ENCODE peak calls at places on chromosomes 6 and 20, in four cellular contexts. I is amygdala, G is fibroblast of the aortic adventitia, M is GM23248. O is an unnamed sample.

GRCh38 chr6:104286641-104287040 is 573.1 kb downstream of the HACE1 start:
- DNase-seq in I (no peak), G (no peak), M (no peak), O (no peak)

GRCh38 chr20:8930691-8931090 is 138.2 kb upstream of the PLCB4 start:
- DNase-seq in I (no peak), G (no peak), M (peak), O (no peak)

GRCh38 chr6:35309611-35310264 is 12.1 kb downstream of the DEF6 start:
- DNase-seq in I (no peak), G (no peak), M (no peak), O (no peak)

GRCh38 chr6:132053523-132053922 is 102.4 kb upstream of the CCN2 start:
- DNase-seq in I (no peak), G (peak), M (peak), O (no peak)

GRCh38 chr6:114304304-114304887 is 38.4 kb downstream of the HS3ST5 start:
- DNase-seq in I (no peak), G (peak), M (peak), O (no peak)

GRCh38 chr6:47455533-47456209 is 21.9 kb upstream of the CD2AP start:
- DNase-seq in I (no peak), G (no peak), M (no peak), O (no peak)

GRCh38 chr6:14739830-14740229 is 506.0 kb upstream of the JARID2 start:
- DNase-seq in I (no peak), G (no peak), M (no peak), O (no peak)

GRCh38 chr20:20637998-20638397 is 74.4 kb downstream of the RALGAPA2 start:
- DNase-seq in I (no peak), G (no peak), M (no peak), O (no peak)

GRCh38 chr6:111564482-111564945 is 41.2 kb downstream of the TRAF3IP2 start:
- DNase-seq in I (no peak), G (peak), M (peak), O (no peak)

GRCh38 chr6:17650910-17651309 is 50.8 kb downstream of the FAM8A1 start:
- DNase-seq in I (no peak), G (no peak), M (no peak), O (no peak)

GRCh38 chr20:17871181-17871580 is 97.4 kb downstream of the SNX5 start:
- DNase-seq in I (no peak), G (no peak), M (peak), O (no peak)

GRCh38 chr6:166007349-166008263 is 160.0 kb downstream of the TBXT start:
- DNase-seq in I (no peak), G (peak), M (peak), O (no peak)

GRCh38 chr6:105484238-105485161 is 81.6 kb upstream of the PREP start:
- DNase-seq in I (no peak), G (peak), M (peak), O (no peak)

GRCh38 chr20:35240914-35241293 is 14.4 kb downstream of the MMP24 start:
- DNase-seq in I (no peak), G (no peak), M (peak), O (no peak)

GRCh38 chr6:158865769-158866168 is 46.6 kb upstream of the EZR start:
- DNase-seq in I (no peak), G (no peak), M (no peak), O (no peak)

GRCh38 chr6:292506-293184 is 358 bp downstream of the DUSP22 start:
- DNase-seq in I (no peak), G (peak), M (peak), O (peak)

GRCh38 chr20:62069741-62070216 is 4.1 kb upstream of the TAF4 start:
- DNase-seq in I (no peak), G (peak), M (peak), O (no peak)

GRCh38 chr6:40523505-40524172 is 63.5 kb downstream of the LRFN2 start:
- DNase-seq in I (no peak), G (no peak), M (no peak), O (no peak)

GRCh38 chr6:163490826-163491577 is 76.5 kb downstream of the QKI start:
- DNase-seq in I (no peak), G (peak), M (peak), O (no peak)

GRCh38 chr6:5202941-5203340 is 57.8 kb downstream of the LYRM4 start:
- DNase-seq in I (no peak), G (no peak), M (no peak), O (no peak)

GRCh38 chr6:102619585-102619984 is 1226.1 kb downstream of the GRIK2 start:
- DNase-seq in I (no peak), G (peak), M (peak), O (no peak)

GRCh38 chr6:155314773-155315515 is 660 bp upstream of the TFB1M start:
- DNase-seq in I (peak), G (peak), M (peak), O (peak)

GRCh38 chr20:31494131-31494530 is 19.0 kb downstream of the REM1 start:
- DNase-seq in I (no peak), G (peak), M (peak), O (no peak)

GRCh38 chr6:18362058-18362561 is 25.0 kb upstream of the RNF144B start:
- DNase-seq in I (no peak), G (peak), M (peak), O (no peak)

GRCh38 chr6:166402582-166403277 is 20.0 kb upstream of the MPC1 start:
- DNase-seq in I (no peak), G (peak), M (peak), O (no peak)

GRCh38 chr6:89950879-89951391 is 56.7 kb downstream of the GJA10 start:
- DNase-seq in I (no peak), G (no peak), M (no peak), O (no peak)

GRCh38 chr6:26030716-26031115 is 56.5 kb upstream of the HFE start:
- DNase-seq in I (no peak), G (no peak), M (no peak), O (no peak)

GRCh38 chr6:156437084-156437879 is 339.9 kb upstream of the ARID1B start:
- DNase-seq in I (no peak), G (no peak), M (no peak), O (no peak)

GRCh38 chr20:6731951-6732580 is 35.4 kb upstream of the BMP2 start:
- DNase-seq in I (peak), G (no peak), M (no peak), O (no peak)

GRCh38 chr6:4797590-4797989 is 21.4 kb downstream of the CDYL start:
- DNase-seq in I (no peak), G (no peak), M (peak), O (no peak)

GRCh38 chr6:148550569-148550968 is 196.3 kb upstream of the UST start:
- DNase-seq in I (no peak), G (no peak), M (no peak), O (no peak)

GRCh38 chr20:55172310-55173002 is 697.1 kb downstream of the DOK5 start:
- DNase-seq in I (no peak), G (no peak), M (no peak), O (no peak)

GRCh38 chr6:121826156-121826810 is 390.8 kb downstream of the GJA1 start:
- DNase-seq in I (no peak), G (peak), M (peak), O (no peak)

GRCh38 chr6:107196143-107196542 is 80.8 kb upstream of the BEND3 start:
- DNase-seq in I (no peak), G (no peak), M (no peak), O (no peak)

GRCh38 chr6:119602215-119603178 is 252.9 kb upstream of the MAN1A1 start:
- DNase-seq in I (no peak), G (peak), M (peak), O (no peak)

GRCh38 chr6:159168536-159169192 is 536 bp upstream of the FNDC1 start:
- DNase-seq in I (no peak), G (peak), M (peak), O (no peak)

O was measured in GM12878.